ENCODE peak calls at places on chromosome 6, in nine cellular contexts. P, G, B, V, X, R, Z, O and U are unnamed samples.

GRCh38 chr6:4433199-4433598 is 297.8 kb upstream of the ECI2 start:
- DNase-seq in X (no peak), R (no peak), Z (no peak), O (no peak), G (no peak), B (no peak), V (no peak), P (peak; percentile 52), U (no peak)

GRCh38 chr6:131029661-131030297 is 33.3 kb downstream of the EPB41L2 start:
- DNase-seq in R (peak; percentile 67), Z (no peak), G (no peak), X (no peak), O (no peak), V (no peak), P (peak; percentile 12), B (no peak), U (no peak)

GRCh38 chr6:93786474-93787330 is 367.3 kb upstream of the EPHA7 start:
- DNase-seq in O (no peak), R (no peak), P (no peak), G (no peak), B (no peak), V (no peak), X (no peak), Z (no peak), U (no peak)

GRCh38 chr6:112037783-112038216 is 16.1 kb upstream of the CCN6 start:
- DNase-seq in B (peak; percentile 90), Z (peak; percentile 85), O (peak; percentile 54), V (peak; percentile 92), P (no peak), R (peak; percentile 91), G (no peak), X (peak; percentile 37), U (no peak)

GRCh38 chr6:69957990-69958559 is 91.7 kb downstream of the COL19A1 start:
- DNase-seq in O (no peak), Z (no peak), X (no peak), B (no peak), R (peak; percentile 33), P (no peak), V (no peak), G (no peak), U (no peak)

GRCh38 chr6:41505084-41506049 is 40.8 kb upstream of the FOXP4 start:
- DNase-seq in V (peak; percentile 93), Z (peak; percentile 53), R (peak; percentile 90), G (peak; percentile 41), B (peak; percentile 86), O (peak; percentile 83), P (peak; percentile 66), X (no peak), U (no peak)

GRCh38 chr6:155510879-155511278 is 55.2 kb upstream of the NOX3 start:
- DNase-seq in X (no peak), Z (no peak), B (no peak), V (no peak), G (no peak), P (no peak), O (no peak), R (no peak), U (no peak)

GRCh38 chr6:139126255-139126654 is 8.6 kb upstream of the HECA start:
- DNase-seq in R (peak; percentile 89), B (no peak), X (peak; percentile 41), V (peak; percentile 50), O (no peak), G (no peak), Z (peak; percentile 49), P (no peak), U (no peak)

GRCh38 chr6:66226099-66226498 is 519.1 kb upstream of the EYS start:
- DNase-seq in R (peak; percentile 63), Z (no peak), G (no peak), B (no peak), X (no peak), O (no peak), V (no peak), P (peak; percentile 19), U (no peak)

GRCh38 chr6:32244270-32244669 is 20.4 kb upstream of the NOTCH4 start:
- DNase-seq in R (peak; percentile 13), V (no peak), X (no peak), B (peak; percentile 62), G (no peak), O (no peak), P (no peak), Z (no peak), U (no peak)

GRCh38 chr6:124530926-124531325 is 431.3 kb upstream of the RNF217 start:
- DNase-seq in Z (no peak), B (no peak), X (no peak), G (no peak), V (no peak), R (no peak), P (no peak), O (no peak), U (no peak)

GRCh38 chr6:31620586-31621319 is at the start of gene PRRC2A:
- DNase-seq in G (peak; percentile 75), X (peak; percentile 80), O (peak; percentile 93), R (peak; percentile 68), P (peak; percentile 86), V (no peak), Z (no peak), B (no peak), U (peak; percentile 87)

GRCh38 chr6:163159689-163160088 is 254.8 kb upstream of the QKI start:
- DNase-seq in G (no peak), B (no peak), R (no peak), P (no peak), O (no peak), Z (no peak), X (no peak), V (no peak), U (no peak)

GRCh38 chr6:25446815-25447569 is 167.8 kb downstream of the CARMIL1 start:
- DNase-seq in O (no peak), Z (no peak), B (no peak), P (no peak), G (peak; percentile 42), R (no peak), V (no peak), X (no peak), U (no peak)

GRCh38 chr6:30847421-30847970 is 36.8 kb upstream of the DDR1 start:
- DNase-seq in P (no peak), X (no peak), G (no peak), R (no peak), O (no peak), V (no peak), B (no peak), Z (no peak), U (no peak)

GRCh38 chr6:4956625-4957024 is 47.2 kb downstream of the RPP40 start:
- DNase-seq in Z (no peak), R (no peak), V (no peak), O (no peak), P (no peak), G (no peak), X (no peak), B (no peak), U (no peak)

GRCh38 chr6:33175436-33176069 is 16.7 kb downstream of the COL11A2 start:
- DNase-seq in O (no peak), P (no peak), Z (no peak), V (no peak), G (no peak), R (no peak), X (no peak), B (no peak), U (no peak)

DNA sequence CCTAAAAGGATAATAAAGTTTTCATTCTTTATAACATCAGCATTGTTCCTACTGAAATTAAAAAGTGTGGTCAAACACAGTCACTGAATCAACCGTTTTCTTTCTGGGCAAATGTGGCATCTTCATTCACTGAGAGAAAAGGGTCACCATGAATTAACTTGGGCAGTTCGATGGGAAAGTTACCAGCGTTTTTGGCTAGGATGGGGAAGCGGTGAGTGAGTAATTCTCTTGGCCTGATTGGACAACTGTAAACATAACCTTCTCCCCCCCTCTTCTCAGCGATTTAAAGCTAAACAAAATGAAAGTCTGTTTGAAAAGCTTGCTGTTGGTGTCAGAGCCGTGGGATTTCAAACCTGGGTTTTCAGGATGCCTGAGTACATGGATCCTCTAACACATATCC is 181.9 kb downstream of the SASH1 start:
- DNase-seq in V (no peak), O (no peak), B (no peak), Z (no peak), P (no peak), G (no peak), X (no peak), R (peak; percentile 93), U (no peak)
- H3K4me3 ChIP-seq in V (no peak overlapping the region), O (peak overlapping the region; percentile 4), B (no peak overlapping the region), Z (no peak overlapping the region), P (no peak overlapping the region), G (no peak overlapping the region), X (no peak overlapping the region), R (peak overlapping the region; percentile 50), U (no peak overlapping the region)

DNA sequence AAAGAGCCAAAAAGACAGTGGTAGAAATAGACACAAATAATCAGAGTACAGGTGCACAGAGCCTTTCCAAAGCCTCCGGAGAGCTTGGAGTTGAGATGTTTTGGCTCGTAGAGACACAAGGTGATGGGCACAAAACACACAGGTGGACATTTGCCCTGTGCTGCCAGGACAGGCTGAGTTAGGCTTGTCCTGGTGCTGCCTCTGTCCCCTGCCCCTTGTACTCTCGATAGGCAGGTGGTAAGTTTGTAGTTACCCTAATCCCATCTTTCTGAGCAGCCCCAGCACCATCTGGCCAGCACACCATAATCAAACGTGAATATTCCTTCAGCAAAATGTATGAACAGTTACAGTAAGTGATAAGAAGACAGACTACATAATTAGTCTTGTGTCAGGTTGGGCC is 95.5 kb downstream of the FOXC1 start:
- DNase-seq in P (no peak), R (no peak), O (no peak), G (no peak), X (no peak), Z (no peak), V (no peak), B (no peak), U (no peak)
- H3K4me1 ChIP-seq in P (peaks cover 2% of the 10 kb centered on the region), R (peaks cover 8% of the 10 kb centered on the region), O (peaks cover 7% of the 10 kb centered on the region), G (no peaks in the 10 kb centered on the region), X (no peaks in the 10 kb centered on the region), Z (no peaks in the 10 kb centered on the region), V (no peaks in the 10 kb centered on the region), B (peaks cover 5% of the 10 kb centered on the region), U (peaks cover 10% of the 10 kb centered on the region)

DNA sequence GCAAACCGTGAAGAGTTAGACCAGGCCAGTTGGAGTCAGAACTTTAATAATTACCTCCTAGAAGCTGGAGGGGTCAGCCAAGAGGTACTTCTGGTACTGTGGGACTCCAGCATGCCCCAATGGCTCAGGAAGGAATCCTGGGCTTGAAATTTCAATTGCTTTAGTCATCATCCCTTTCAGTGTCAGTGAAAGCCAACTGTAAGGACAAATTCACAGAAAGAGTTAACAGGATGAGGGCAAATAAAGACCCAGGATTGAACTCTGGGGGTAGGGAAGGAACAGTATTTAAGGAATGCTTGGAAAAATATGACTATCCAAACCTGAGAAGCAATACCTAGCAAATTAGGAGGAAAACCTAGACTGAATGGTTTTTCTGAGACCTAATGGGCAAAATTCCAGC is 735.1 kb upstream of the MARCKS start:
- DNase-seq in B (no peak), P (peak; percentile 6), R (peak; percentile 76), Z (no peak), V (no peak), X (no peak), G (no peak), O (no peak), U (peak; percentile 33)
- H3K36me3 ChIP-seq in B (no peaks in the 10 kb centered on the region), P (no peaks in the 10 kb centered on the region), R (no peaks in the 10 kb centered on the region), Z (no peaks in the 10 kb centered on the region), V (no peaks in the 10 kb centered on the region), X (no peaks in the 10 kb centered on the region), G (no peaks in the 10 kb centered on the region), O (no peaks in the 10 kb centered on the region), U (no peaks in the 10 kb centered on the region)

DNA sequence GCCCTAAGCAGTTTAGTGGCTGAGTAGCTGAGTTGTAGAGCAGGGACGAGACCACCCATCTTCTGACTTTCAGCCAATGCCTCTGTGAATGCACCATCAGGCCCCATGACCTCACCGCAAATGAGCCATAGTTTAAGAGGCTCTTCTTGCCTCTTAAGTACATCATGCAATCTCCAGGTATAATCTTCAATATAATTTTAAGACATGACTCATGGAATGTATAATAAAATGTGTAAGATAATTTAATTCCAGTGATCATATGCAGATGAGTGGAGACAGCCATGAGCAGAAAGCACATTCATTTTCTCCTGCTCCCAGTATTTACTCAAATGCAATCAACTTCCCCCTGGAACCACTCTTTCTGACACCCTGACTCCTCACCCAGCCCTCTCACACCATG is 78.8 kb upstream of the SNX9 start:
- DNase-seq in V (no peak), P (no peak), B (no peak), Z (no peak), O (no peak), G (no peak), X (no peak), R (no peak), U (no peak)
- H3K4me3 ChIP-seq in V (no peak overlapping the region), P (no peak overlapping the region), B (no peak overlapping the region), Z (no peak overlapping the region), O (no peak overlapping the region), G (no peak overlapping the region), X (no peak overlapping the region), R (no peak overlapping the region), U (no peak overlapping the region)